ENCODE peak calls at places on chromosomes 1 and 21, in four cellular contexts. W is suprapubic skin, T is H1, Z is breast epithelium. S is an unnamed sample.

GRCh38 chr1:63064135-63064534 is 258.2 kb upstream of the FOXD3 start:
- DNase-seq in W (no peak), T (no peak), Z (no peak), S (peak; percentile 66)

GRCh38 chr1:211616231-211617031 is 37.5 kb upstream of the SLC30A1 start:
- DNase-seq in W (no peak), T (no peak), Z (no peak), S (no peak)

GRCh38 chr1:2603521-2604155 is 17.1 kb downstream of the PRXL2B start:
- DNase-seq in W (peak; percentile 59), T (no peak), Z (no peak), S (no peak)

GRCh38 chr1:24896176-24896575 is 33.9 kb downstream of the RUNX3 start:
- DNase-seq in W (no peak), T (peak; percentile 39), Z (no peak), S (no peak)

GRCh38 chr21:33069994-33070811 is at the start of gene OLIG1:
- DNase-seq in W (no peak), T (peak; percentile 87), Z (no peak), S (no peak)

GRCh38 chr1:232613752-232614381 is 16.1 kb downstream of the SIPA1L2 start:
- DNase-seq in W (no peak), T (no peak), Z (no peak), S (no peak)

GRCh38 chr1:217048104-217048707 is 325.0 kb upstream of the ESRRG start:
- DNase-seq in W (no peak), T (peak; percentile 78), Z (no peak), S (peak; percentile 89)

GRCh38 chr1:177021741-177022140 is 142.8 kb downstream of the ASTN1 start:
- DNase-seq in W (no peak), T (no peak), Z (no peak), S (peak; percentile 64)

GRCh38 chr1:99820546-99820945 is 29.6 kb upstream of the AGL start:
- DNase-seq in W (no peak), T (no peak), Z (no peak), S (no peak)

GRCh38 chr1:163875214-163875926 is 553.6 kb downstream of the NUF2 start:
- DNase-seq in W (peak; percentile 86), T (no peak), Z (no peak), S (no peak)

GRCh38 chr1:109732390-109732763 is 8.5 kb downstream of the GSTM3 start:
- DNase-seq in W (no peak), T (no peak), Z (no peak), S (no peak)

GRCh38 chr1:226967665-226968064 is 27.6 kb downstream of the COQ8A start:
- DNase-seq in W (no peak), T (no peak), Z (no peak), S (peak; percentile 94)

GRCh38 chr1:85818371-85818770 is 110.1 kb upstream of the ZNHIT6 start:
- DNase-seq in W (no peak), T (no peak), Z (no peak), S (no peak)

GRCh38 chr1:6141601-6142000 is 38.5 kb downstream of the CHD5 start:
- DNase-seq in W (no peak), T (peak; percentile 67), Z (no peak), S (no peak)

GRCh38 chr1:173095632-173096031 is 44.9 kb upstream of the TNFSF18 start:
- DNase-seq in W (no peak), T (no peak), Z (no peak), S (no peak)

GRCh38 chr1:182069028-182069466 is 7.5 kb upstream of the ZNF648 start:
- DNase-seq in W (no peak), T (peak; percentile 92), Z (no peak), S (no peak)

GRCh38 chr1:21326861-21327344 is 36.6 kb upstream of the ECE1 start:
- DNase-seq in W (no peak), T (no peak), Z (no peak), S (no peak)

GRCh38 chr1:12185556-12186276 is 18.9 kb downstream of the TNFRSF1B start:
- DNase-seq in W (no peak), T (no peak), Z (no peak), S (no peak)

GRCh38 chr1:12182410-12182946 is 15.7 kb downstream of the TNFRSF1B start:
- DNase-seq in W (no peak), T (no peak), Z (no peak), S (no peak)

GRCh38 chr1:12185036-12185435 is 18.2 kb downstream of the TNFRSF1B start:
- DNase-seq in W (no peak), T (no peak), Z (no peak), S (no peak)

GRCh38 chr1:12183095-12183794 is 16.5 kb downstream of the TNFRSF1B start:
- DNase-seq in W (no peak), T (no peak), Z (no peak), S (no peak)

DNA sequence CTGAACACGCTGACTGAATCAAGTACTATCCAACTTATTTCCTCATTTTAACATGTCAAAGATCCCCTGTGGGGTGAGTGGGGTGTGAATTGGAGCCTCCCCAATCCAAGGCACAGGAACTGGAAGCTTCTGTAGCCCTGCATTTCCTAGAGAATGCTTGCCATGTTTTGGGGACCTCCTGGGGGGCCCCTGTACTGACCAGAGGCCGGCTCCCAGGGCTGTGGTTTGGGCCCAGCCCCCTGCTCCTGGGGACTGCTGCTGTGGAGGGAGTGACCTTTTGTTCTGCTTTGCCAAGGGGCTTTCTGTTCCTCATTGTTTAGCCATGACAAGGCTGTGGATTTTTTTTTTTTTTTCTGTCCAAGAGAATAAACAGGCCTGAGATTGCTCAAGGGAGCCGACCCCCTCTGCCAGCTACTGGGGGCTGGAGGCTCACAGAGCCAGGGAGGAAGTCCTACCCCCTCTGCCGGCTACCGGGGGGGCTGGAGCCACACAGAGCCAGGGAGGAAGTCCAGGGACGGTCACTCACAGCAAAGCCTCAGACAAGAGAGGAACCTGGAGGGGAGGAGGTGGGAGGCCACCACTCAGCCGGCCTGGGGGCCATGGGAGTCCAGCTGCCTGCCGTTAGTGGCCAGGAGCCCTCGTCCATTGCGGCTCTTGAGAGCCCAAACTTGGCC is 17.4 kb downstream of the TNFRSF1B start:
- DNase-seq in W (peak; percentile 95), T (no peak), Z (peak; percentile 67), S (peak; percentile 95)
- TF ChIP-seq POLR2AphosphoS5 in W (no peak), T (no peak), Z (peak; percentile 58), S (peak; percentile 70)

GRCh38 chr1:40774266-40774998 is 9.2 kb upstream of the KCNQ4 start:
- DNase-seq in W (no peak), T (peak; percentile 88), Z (peak; percentile 58), S (no peak)
- H3K27ac ChIP-seq in W (no peak overlapping the region), T (no peak overlapping the region), Z (no peak overlapping the region), S (peak overlapping the region; percentile 10)

GRCh38 chr1:94926915-94927404 is at the start of gene CNN3:
- DNase-seq in W (peak; percentile 93), T (peak; percentile 92), Z (peak; percentile 93), S (peak; percentile 96)
- TF ChIP-seq POLR2AphosphoS5 in W (peak; percentile 58), T (peak; percentile 96), Z (peak; percentile 97), S (peak; percentile 99)

DNA sequence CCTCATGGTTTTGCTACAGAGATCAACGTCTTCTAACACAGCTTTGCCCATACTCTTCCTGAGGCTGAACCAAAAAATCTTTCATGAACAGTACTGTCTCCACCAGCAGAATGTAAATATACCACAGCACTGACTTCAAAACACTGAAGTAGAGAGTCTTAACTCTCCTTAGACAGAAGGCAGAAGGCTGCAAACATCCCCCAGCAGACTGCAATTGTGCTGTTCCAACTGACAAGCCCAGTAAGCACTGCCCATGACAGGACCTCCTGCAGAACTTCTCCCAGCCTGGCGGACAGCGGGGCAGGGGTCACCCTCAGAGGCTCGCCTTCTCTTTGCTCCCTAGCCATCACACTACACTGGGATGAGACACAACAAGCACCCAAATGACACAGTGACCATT is 218.7 kb downstream of the RERE start:
- DNase-seq in W (no peak), T (no peak), Z (no peak), S (no peak)
- H3K27ac ChIP-seq in W (no peak overlapping the region), T (no peak overlapping the region), Z (peak overlapping the region; percentile 65), S (peak overlapping the region; percentile 59)